ENCODE peak calls at places on chromosomes 6 and 20, in seven cellular contexts. S is heart left ventricle; V is stimulated activated CD8-positive, alpha-beta memory T cell treated with anti-CD3 and anti-CD28 coated beads, Interleukin-4, amount 100 ng/mL, for 4 hours; N is BE2C; X is WERI-Rb-1; H is GM18507; O is stimulated activated CD4-positive, alpha-beta T cell treated with anti-CD3 and anti-CD28 coated beads, Interleukin-12 subunit alpha, Interleukin-12 subunit beta, amount 100 ng/mL, for 4 hours. F is an unnamed sample.

GRCh38 chr6:137677714-137678113 is 183.5 kb upstream of the OLIG3 start:
- DNase-seq in H (no peak), S (no peak), N (no peak), V (no peak), X (no peak), O (no peak), F (no peak)

GRCh38 chr20:38109025-38109541 is 56.0 kb downstream of the TGM2 start:
- DNase-seq in H (no peak), N (no peak), S (peak), O (no peak), V (no peak), X (no peak), F (no peak)

GRCh38 chr6:40328376-40328987 is 258.7 kb downstream of the LRFN2 start:
- DNase-seq in V (no peak), H (peak), X (peak), S (no peak), N (peak), O (peak), F (no peak)

GRCh38 chr6:134111062-134111677 is 58.7 kb upstream of the SLC2A12 start:
- DNase-seq in H (peak), S (peak), O (no peak), X (peak), N (peak), V (no peak), F (no peak)

GRCh38 chr6:29967379-29968010 is 25.2 kb downstream of the HLA-A start:
- DNase-seq in O (no peak), S (peak), H (no peak), V (no peak), X (no peak), N (no peak), F (no peak)

GRCh38 chr6:155316419-155316818 is 2.1 kb upstream of the TFB1M start:
- DNase-seq in N (no peak), X (peak), V (no peak), H (no peak), O (no peak), S (no peak), F (no peak)

GRCh38 chr20:61931476-61932198 is 134.0 kb downstream of the TAF4 start:
- DNase-seq in V (no peak), X (no peak), S (no peak), H (no peak), O (no peak), N (no peak), F (no peak)

GRCh38 chr6:154705471-154706113 is 27.6 kb upstream of the SCAF8 start:
- DNase-seq in N (no peak), H (no peak), S (no peak), V (no peak), O (no peak), X (no peak), F (no peak)

F was measured in tibial nerve.